ENCODE peak calls at places on chromosome X, in four cellular contexts. One of them, this sample, is unnamed.

GRCh38 chrX:119194631-119195030 is 41.5 kb upstream of the PGRMC1 start:
- DNase-seq in HepG2: no peak
- DNase-seq in H1: no peak
- DNase-seq in GM12878: no peak
- DNase-seq in this sample: no peak

GRCh38 chrX:3346436-3347329 is at the start of gene MXRA5:
- DNase-seq in H1: no peak
- DNase-seq in HepG2: no peak
- DNase-seq in GM12878: no peak
- DNase-seq in this sample: peak; percentile 13

GRCh38 chrX:6004529-6004928 is 224.1 kb downstream of the NLGN4X start:
- DNase-seq in GM12878: no peak
- DNase-seq in H1: no peak
- DNase-seq in HepG2: no peak
- DNase-seq in this sample: no peak

GRCh38 chrX:134868766-134869495 is 121.9 kb upstream of the SMIM10 start:
- DNase-seq in GM12878: no peak
- DNase-seq in H1: no peak
- DNase-seq in HepG2: no peak
- DNase-seq in this sample: no peak

GRCh38 chrX:95063554-95063953 is 1389.5 kb downstream of the FAM133A start:
- DNase-seq in HepG2: no peak
- DNase-seq in H1: no peak
- DNase-seq in GM12878: no peak
- DNase-seq in this sample: no peak

GRCh38 chrX:12865359-12865758 is 1.5 kb upstream of the TLR7 start:
- DNase-seq in H1: no peak
- DNase-seq in GM12878: no peak
- DNase-seq in HepG2: no peak
- DNase-seq in this sample: no peak

GRCh38 chrX:11665144-11666040 is at the start of gene ARHGAP6:
- DNase-seq in H1: no peak
- DNase-seq in HepG2: no peak
- DNase-seq in GM12878: no peak
- DNase-seq in this sample: peak; percentile 41

GRCh38 chrX:112147206-112147605 is 64.6 kb upstream of the TRPC5 start:
- DNase-seq in GM12878: no peak
- DNase-seq in H1: no peak
- DNase-seq in HepG2: no peak
- DNase-seq in this sample: peak; percentile 26

GRCh38 chrX:1679238-1679637 is 64.4 kb downstream of the ASMT start:
- DNase-seq in HepG2: no peak
- DNase-seq in H1: no peak
- DNase-seq in GM12878: no peak
- DNase-seq in this sample: no peak

GRCh38 chrX:24294619-24295018 is 19.2 kb downstream of the SUPT20HL2 start:
- DNase-seq in H1: peak; percentile 2
- DNase-seq in GM12878: no peak
- DNase-seq in HepG2: no peak
- DNase-seq in this sample: peak; percentile 31

GRCh38 chrX:114582698-114583395 is 1.0 kb upstream of the HTR2C start:
- DNase-seq in GM12878: no peak
- DNase-seq in HepG2: no peak
- DNase-seq in H1: no peak
- DNase-seq in this sample: no peak

GRCh38 chrX:2387614-2388239 is 113.0 kb downstream of the DHRSX start:
- DNase-seq in GM12878: no peak
- DNase-seq in HepG2: no peak
- DNase-seq in H1: no peak
- DNase-seq in this sample: no peak

GRCh38 chrX:40544343-40545250 is 36.2 kb upstream of the ATP6AP2 start:
- DNase-seq in H1: no peak
- DNase-seq in GM12878: no peak
- DNase-seq in HepG2: peak; percentile 16
- DNase-seq in this sample: peak; percentile 50
- TF ChIP-seq TCF12 in H1: no peak
- TF ChIP-seq TCF12 in GM12878: no peak
- TF ChIP-seq TCF12 in HepG2: no peak
- TF ChIP-seq TCF12 in this sample: no peak

DNA sequence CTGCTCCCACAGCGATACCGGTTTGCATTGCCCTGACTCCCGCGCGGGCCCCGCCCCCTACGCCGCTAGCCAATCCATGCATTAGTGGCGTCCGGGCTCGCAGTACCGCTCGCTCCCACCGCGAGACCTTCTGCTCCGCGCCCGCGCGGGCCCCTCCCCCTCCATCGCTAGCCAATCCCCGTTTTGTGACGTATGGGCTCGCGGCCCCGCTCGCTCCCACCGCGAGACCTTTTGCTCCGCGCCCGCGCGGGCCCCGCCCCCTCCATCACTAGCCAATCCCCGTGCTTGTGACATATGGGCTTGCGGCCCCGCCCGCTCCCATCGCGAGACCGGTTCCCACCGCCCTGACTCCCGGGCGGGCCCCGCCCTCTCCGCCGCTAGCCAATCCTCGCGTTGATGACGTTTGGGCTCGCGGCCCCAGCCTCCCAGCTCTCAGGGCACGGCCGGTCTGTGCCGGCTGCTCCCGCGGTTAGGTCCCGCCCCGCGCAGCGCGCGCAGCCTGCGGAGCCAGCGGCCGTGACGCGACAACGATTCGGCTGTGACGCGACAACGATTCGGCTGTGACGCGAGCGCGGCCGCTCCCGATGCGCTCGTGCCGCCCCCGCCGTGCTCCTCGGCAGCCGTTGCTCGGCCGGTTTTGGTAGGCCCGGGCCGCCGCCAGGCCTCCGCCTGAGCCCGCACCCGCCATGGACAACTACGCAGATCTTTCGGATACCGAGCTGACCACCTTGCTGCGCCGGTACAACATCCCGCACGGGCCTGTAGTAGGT is at the start of gene EMD:
- DNase-seq in HepG2: peak; percentile 93
- DNase-seq in H1: peak; percentile 93
- DNase-seq in GM12878: peak; percentile 87
- DNase-seq in this sample: peak; percentile 89
- TF ChIP-seq EP300 in HepG2: no peak
- TF ChIP-seq EP300 in H1: no peak
- TF ChIP-seq EP300 in GM12878: no peak
- TF ChIP-seq EP300 in this sample: no peak

DNA sequence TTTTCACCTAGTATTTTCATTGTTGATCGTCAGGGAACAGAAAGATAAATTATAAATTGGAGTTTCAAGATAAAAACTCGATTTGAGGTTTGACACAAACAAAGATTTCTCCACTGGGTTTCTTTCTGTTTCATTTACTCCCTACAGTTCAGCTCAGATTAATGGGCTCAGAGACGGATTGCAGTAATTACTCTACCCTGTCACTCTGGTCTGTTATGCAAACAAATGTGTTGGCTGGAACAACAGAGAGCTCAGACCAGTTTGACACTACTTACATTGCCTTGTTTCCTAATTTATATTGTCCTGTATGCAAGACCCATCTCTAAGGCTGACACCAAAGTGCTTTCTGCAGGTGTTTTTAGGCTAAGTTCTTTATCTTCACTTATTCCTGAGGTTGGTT is 909.3 kb upstream of the PRKX start:
- DNase-seq in HepG2: no peak
- DNase-seq in GM12878: no peak
- DNase-seq in H1: no peak
- DNase-seq in this sample: no peak
- H3K27ac ChIP-seq in HepG2: no peak overlapping the region
- H3K27ac ChIP-seq in GM12878: no peak overlapping the region
- H3K27ac ChIP-seq in H1: no peak overlapping the region
- H3K27ac ChIP-seq in this sample: no peak overlapping the region

GRCh38 chrX:10296581-10296980 is 139.8 kb downstream of the CLCN4 start:
- DNase-seq in HepG2: no peak
- DNase-seq in H1: no peak
- DNase-seq in GM12878: no peak
- DNase-seq in this sample: no peak
- TF ChIP-seq TCF12 in HepG2: no peak
- TF ChIP-seq TCF12 in H1: no peak
- TF ChIP-seq TCF12 in GM12878: no peak
- TF ChIP-seq TCF12 in this sample: no peak

DNA sequence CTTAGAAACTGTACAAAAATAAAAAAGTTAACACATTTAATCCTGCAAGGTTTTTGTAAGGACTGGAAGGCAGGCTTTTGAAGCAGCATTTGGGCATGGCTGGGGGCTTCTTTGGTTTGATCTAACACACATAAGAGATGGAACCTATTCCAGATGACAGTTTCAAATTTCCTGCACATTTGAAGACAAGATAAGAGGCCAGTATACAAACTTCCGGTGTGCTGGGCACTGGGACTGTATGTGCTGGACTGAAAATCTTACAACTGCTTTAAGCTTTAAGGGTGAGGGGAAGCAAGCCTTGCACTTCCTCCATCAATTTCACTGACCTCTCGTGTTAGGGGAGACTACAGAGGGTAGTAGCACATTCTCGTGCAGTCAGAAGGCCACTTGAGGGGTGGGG is 122.9 kb downstream of the AMMECR1 start:
- DNase-seq in GM12878: no peak
- DNase-seq in H1: no peak
- DNase-seq in HepG2: no peak
- DNase-seq in this sample: no peak
- TF ChIP-seq EP300 in GM12878: no peak
- TF ChIP-seq EP300 in H1: no peak
- TF ChIP-seq EP300 in HepG2: no peak
- TF ChIP-seq EP300 in this sample: no peak

GRCh38 chrX:137746289-137746688 is 180.4 kb downstream of the ZIC3 start:
- DNase-seq in GM12878: no peak
- DNase-seq in HepG2: no peak
- DNase-seq in H1: no peak
- DNase-seq in this sample: no peak

GRCh38 chrX:137747231-137747630 is 181.3 kb downstream of the ZIC3 start:
- DNase-seq in HepG2: no peak
- DNase-seq in GM12878: no peak
- DNase-seq in H1: peak; percentile 56
- DNase-seq in this sample: no peak

GRCh38 chrX:137743414-137743813 is 177.5 kb downstream of the ZIC3 start:
- DNase-seq in GM12878: no peak
- DNase-seq in HepG2: no peak
- DNase-seq in H1: no peak
- DNase-seq in this sample: no peak

GRCh38 chrX:137749282-137749681 is 183.4 kb downstream of the ZIC3 start:
- DNase-seq in H1: no peak
- DNase-seq in HepG2: no peak
- DNase-seq in GM12878: no peak
- DNase-seq in this sample: no peak

GRCh38 chrX:137748827-137749226 is 182.9 kb downstream of the ZIC3 start:
- DNase-seq in GM12878: no peak
- DNase-seq in HepG2: no peak
- DNase-seq in H1: no peak
- DNase-seq in this sample: no peak
- H3K27ac ChIP-seq in GM12878: no peak overlapping the region
- H3K27ac ChIP-seq in HepG2: no peak overlapping the region
- H3K27ac ChIP-seq in H1: no peak overlapping the region
- H3K27ac ChIP-seq in this sample: no peak overlapping the region

GRCh38 chrX:69386681-69387080 is 117.4 kb upstream of the NALF2 start:
- DNase-seq in H1: no peak
- DNase-seq in HepG2: no peak
- DNase-seq in GM12878: no peak
- DNase-seq in this sample: no peak
- TF ChIP-seq TCF12 in H1: no peak
- TF ChIP-seq TCF12 in HepG2: no peak
- TF ChIP-seq TCF12 in GM12878: no peak
- TF ChIP-seq TCF12 in this sample: no peak

This sample was measured in SK-N-SH.